ENCODE peak calls at places on chromosome 19, in seven cellular contexts. Y is CD8-positive, alpha-beta memory T cell; J is IMR-90; D is uterus; S is stomach; I is tibial artery; U is mammary epithelial cell. G is an unnamed sample.
A peak's percentile ranks its signal among the peaks of the same experiment; 100 is the strongest.

GRCh38 chr19:38735257-38735686 is 9.0 kb downstream of the CAPN12 start:
- DNase-seq in Y (peak; percentile 54), J (no peak), D (peak; percentile 43), S (peak; percentile 52), I (no peak), U (peak; percentile 47), G (no peak)

GRCh38 chr19:37914908-37915307 is 7.9 kb downstream of the SIPA1L3 start:
- DNase-seq in Y (no peak), J (no peak), D (no peak), S (no peak), I (no peak), U (no peak), G (no peak)

GRCh38 chr19:10321417-10321797 is 5.6 kb upstream of the FDX2 start:
- DNase-seq in Y (no peak), J (no peak), D (no peak), S (no peak), I (no peak), U (no peak), G (no peak)

GRCh38 chr19:17209126-17210036 is 5.8 kb upstream of the USE1 start:
- DNase-seq in Y (no peak), J (peak; percentile 20), D (no peak), S (peak; percentile 30), I (no peak), U (no peak), G (no peak)

GRCh38 chr19:33388817-33389573 is 15.5 kb downstream of the CEBPG start:
- DNase-seq in Y (no peak), J (no peak), D (peak; percentile 24), S (no peak), I (no peak), U (no peak), G (no peak)

GRCh38 chr19:15421136-15421535 is 2.3 kb upstream of the AKAP8L start:
- DNase-seq in Y (no peak), J (peak; percentile 37), D (no peak), S (no peak), I (no peak), U (no peak), G (no peak)

GRCh38 chr19:48637948-48638830 is 1.0 kb upstream of the DBP start:
- DNase-seq in Y (peak; percentile 89), J (peak; percentile 96), D (peak; percentile 92), S (peak; percentile 83), I (peak; percentile 87), U (peak; percentile 76), G (peak; percentile 79)

GRCh38 chr19:29528350-29528945 is 2.7 kb downstream of the VSTM2B start:
- DNase-seq in Y (peak; percentile 10), J (peak; percentile 58), D (no peak), S (no peak), I (peak; percentile 38), U (peak; percentile 55), G (peak; percentile 14)

GRCh38 chr19:49363265-49364082 is at the start of gene DKKL1:
- DNase-seq in Y (peak; percentile 61), J (peak; percentile 99), D (peak; percentile 100), S (peak; percentile 100), I (peak; percentile 100), U (peak; percentile 99), G (peak; percentile 48)

GRCh38 chr19:18160792-18161690 is 8.1 kb downstream of the PIK3R2 start:
- DNase-seq in Y (peak; percentile 80), J (peak; percentile 28), D (peak; percentile 58), S (peak; percentile 87), I (peak; percentile 58), U (peak; percentile 57), G (peak; percentile 90)

GRCh38 chr19:48501446-48501960 is 10.1 kb downstream of the LMTK3 start:
- DNase-seq in Y (peak; percentile 37), J (no peak), D (no peak), S (peak; percentile 70), I (no peak), U (peak; percentile 93), G (peak; percentile 56)

GRCh38 chr19:20165971-20166592 is 932 bp upstream of the ZNF486 start:
- DNase-seq in Y (no peak), J (no peak), D (no peak), S (no peak), I (no peak), U (no peak), G (no peak)

GRCh38 chr19:55939206-55939605 is 7.1 kb upstream of the NLRP13 start:
- DNase-seq in Y (no peak), J (no peak), D (no peak), S (no peak), I (no peak), U (no peak), G (no peak)

GRCh38 chr19:46813570-46814358 is 25.4 kb upstream of the SLC1A5 start:
- DNase-seq in Y (no peak), J (peak; percentile 46), D (peak; percentile 74), S (peak; percentile 92), I (peak; percentile 76), U (no peak), G (no peak)

GRCh38 chr19:991174-991931 is 7.2 kb downstream of the WDR18 start:
- DNase-seq in Y (peak; percentile 29), J (peak; percentile 46), D (no peak), S (no peak), I (no peak), U (no peak), G (peak; percentile 55)

GRCh38 chr19:18791315-18791678 is 192 bp upstream of the COMP start:
- DNase-seq in Y (no peak), J (no peak), D (no peak), S (no peak), I (no peak), U (no peak), G (no peak)

GRCh38 chr19:57374179-57374578 is 10.8 kb downstream of the TRAPPC2B start:
- DNase-seq in Y (no peak), J (no peak), D (no peak), S (no peak), I (no peak), U (no peak), G (no peak)
- H3K9me3 ChIP-seq in Y (peaks cover 30% of the 10 kb centered on the region), J (peaks cover 38% of the 10 kb centered on the region), D (peaks cover 4% of the 10 kb centered on the region), S (peaks cover 22% of the 10 kb centered on the region), I (no peaks in the 10 kb centered on the region), U (peaks cover 39% of the 10 kb centered on the region), G (peaks cover 23% of the 10 kb centered on the region)

DNA sequence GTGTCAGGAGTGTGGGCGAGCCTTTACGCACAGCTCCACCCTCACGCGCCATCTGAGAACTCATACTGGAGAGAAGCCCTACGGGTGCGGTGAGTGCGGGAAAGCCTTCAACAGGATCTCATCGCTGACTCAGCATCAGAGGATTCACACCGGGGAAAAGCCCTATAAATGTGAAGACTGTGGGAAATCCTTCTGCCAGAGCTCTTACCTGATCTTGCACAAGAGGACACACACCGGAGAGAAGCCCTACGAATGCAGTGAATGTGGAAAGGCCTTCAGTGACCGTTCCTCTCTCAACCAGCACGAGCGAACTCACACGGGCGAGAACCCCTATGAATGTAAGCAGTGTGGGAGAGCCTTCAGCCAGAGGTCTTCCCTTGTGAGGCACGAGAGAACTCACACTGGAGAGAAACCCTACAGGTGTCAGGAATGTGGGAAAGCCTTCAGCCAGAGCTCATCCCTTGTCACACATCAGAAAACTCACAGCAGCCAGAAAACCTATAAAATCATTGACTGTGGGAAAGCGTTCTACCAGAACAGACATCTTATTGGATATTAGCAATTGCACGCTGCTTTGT is 6.9 kb upstream of the ZNF555 start:
- DNase-seq in Y (no peak), J (no peak), D (no peak), S (no peak), I (no peak), U (no peak), G (no peak)
- H3K9me3 ChIP-seq in Y (peaks cover 30% of the 10 kb centered on the region), J (peaks cover 66% of the 10 kb centered on the region), D (peaks cover 25% of the 10 kb centered on the region), S (peaks cover 21% of the 10 kb centered on the region), I (peaks cover 8% of the 10 kb centered on the region), U (peaks cover 56% of the 10 kb centered on the region), G (peaks cover 25% of the 10 kb centered on the region)

DNA sequence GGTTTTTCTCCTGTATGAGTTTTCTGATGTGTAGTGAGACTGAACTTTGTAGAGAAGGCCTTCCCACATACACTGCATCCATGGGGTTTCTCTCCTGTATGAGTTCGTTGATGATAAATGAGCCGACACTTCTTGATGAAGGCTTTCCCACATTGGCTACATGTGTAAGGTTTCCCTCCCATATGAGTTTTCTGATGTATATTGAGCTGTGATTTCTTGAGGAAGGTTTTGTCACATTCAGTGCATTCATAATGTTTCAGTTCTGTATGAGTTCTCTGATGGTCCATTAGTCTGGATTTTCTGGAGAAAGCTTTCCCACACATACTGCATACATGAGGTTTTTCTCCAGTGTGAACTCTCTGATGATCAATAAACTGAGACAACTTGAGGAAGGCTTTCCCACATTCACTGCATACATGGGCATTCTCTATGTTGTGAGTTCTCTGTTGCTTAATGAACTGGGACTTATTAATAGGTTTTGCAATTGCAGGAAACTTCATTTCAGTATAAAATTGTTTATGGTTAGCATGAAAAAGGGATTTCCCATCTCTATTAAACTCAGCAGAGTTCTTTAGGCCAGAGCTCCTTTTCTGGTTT is 7.5 kb upstream of the ZNF350 start:
- DNase-seq in Y (no peak), J (no peak), D (no peak), S (no peak), I (no peak), U (no peak), G (no peak)
- H3K9me3 ChIP-seq in Y (peaks cover 77% of the 10 kb centered on the region), J (peaks cover 60% of the 10 kb centered on the region), D (peaks cover 76% of the 10 kb centered on the region), S (peaks cover 75% of the 10 kb centered on the region), I (peaks cover 13% of the 10 kb centered on the region), U (peaks cover 62% of the 10 kb centered on the region), G (peaks cover 54% of the 10 kb centered on the region)

GRCh38 chr19:4300589-4300988 is 1.6 kb downstream of the TMIGD2 start:
- DNase-seq in Y (no peak), J (no peak), D (no peak), S (no peak), I (no peak), U (no peak), G (no peak)
- H3K9me3 ChIP-seq in Y (no peaks in the 10 kb centered on the region), J (no peaks in the 10 kb centered on the region), D (no peaks in the 10 kb centered on the region), S (no peaks in the 10 kb centered on the region), I (no peaks in the 10 kb centered on the region), U (no peaks in the 10 kb centered on the region), G (no peaks in the 10 kb centered on the region)

GRCh38 chr19:43841990-43842389 is 14.9 kb downstream of the ZNF283 start:
- DNase-seq in Y (no peak), J (no peak), D (no peak), S (no peak), I (no peak), U (no peak), G (no peak)
- H3K9me3 ChIP-seq in Y (peaks cover 60% of the 10 kb centered on the region), J (peaks cover 57% of the 10 kb centered on the region), D (peaks cover 92% of the 10 kb centered on the region), S (peaks cover 68% of the 10 kb centered on the region), I (peaks cover 28% of the 10 kb centered on the region), U (peaks cover 52% of the 10 kb centered on the region), G (peaks cover 31% of the 10 kb centered on the region)

GRCh38 chr19:41688098-41688497 is at the start of gene CEACAM7:
- DNase-seq in Y (no peak), J (no peak), D (no peak), S (no peak), I (no peak), U (no peak), G (no peak)
- H3K9me3 ChIP-seq in Y (no peaks in the 10 kb centered on the region), J (no peaks in the 10 kb centered on the region), D (no peaks in the 10 kb centered on the region), S (no peaks in the 10 kb centered on the region), I (no peaks in the 10 kb centered on the region), U (no peaks in the 10 kb centered on the region), G (no peaks in the 10 kb centered on the region)

DNA sequence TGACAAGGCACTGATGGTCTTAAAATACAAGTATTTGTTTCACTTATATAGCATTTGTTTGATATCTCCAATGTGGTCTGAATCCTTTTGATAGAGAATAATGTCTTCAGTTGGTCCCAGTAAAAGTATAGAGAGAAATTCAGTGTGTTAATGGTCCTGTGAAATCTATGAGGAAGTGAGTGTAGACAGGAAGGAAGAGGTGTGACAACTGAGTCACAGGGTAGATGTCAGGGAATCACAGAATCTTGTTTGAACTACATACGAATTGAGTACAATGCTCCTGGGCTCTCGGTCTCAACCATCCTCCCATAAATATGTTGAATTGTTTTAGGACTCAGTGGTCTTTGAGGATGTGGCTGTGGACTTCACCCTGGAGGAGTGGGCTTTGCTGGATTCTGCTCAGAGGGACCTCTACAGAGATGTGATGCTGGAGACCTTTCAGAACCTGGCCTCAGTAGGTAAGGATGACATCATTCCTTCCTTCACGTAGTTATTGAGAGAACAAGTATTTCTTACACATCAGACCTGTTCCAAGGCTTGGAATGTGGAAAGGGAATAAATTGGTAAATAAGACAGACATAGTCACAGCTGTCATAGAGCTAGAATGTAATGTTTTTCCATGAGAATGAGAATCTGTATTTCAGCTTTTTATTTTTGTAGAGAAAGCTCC is 9.1 kb downstream of the ZNF555 start:
- DNase-seq in Y (no peak), J (no peak), D (no peak), S (no peak), I (no peak), U (no peak), G (no peak)
- H3K9me3 ChIP-seq in Y (peaks cover 29% of the 10 kb centered on the region), J (peaks cover 87% of the 10 kb centered on the region), D (peaks cover 46% of the 10 kb centered on the region), S (peaks cover 45% of the 10 kb centered on the region), I (peaks cover 11% of the 10 kb centered on the region), U (peaks cover 52% of the 10 kb centered on the region), G (peaks cover 18% of the 10 kb centered on the region)

G was measured in T-helper 17 cell.